ENCODE peak calls at places on chromosomes 13 and 19, in five cellular contexts. A is psoas muscle, V is uterus, T is mesendoderm, H is Peyer's patch. Q is an unnamed sample.

GRCh38 chr13:104111031-104111430 is 1044.8 kb upstream of the SLC10A2 start:
- DNase-seq in H (no peak), A (no peak), V (no peak), T (no peak), Q (no peak)

GRCh38 chr13:33262997-33263396 is 22.6 kb downstream of the STARD13 start:
- DNase-seq in A (no peak), H (no peak), T (no peak), V (no peak), Q (no peak)

GRCh38 chr19:6375411-6376010 is at the start of gene PSPN:
- DNase-seq in T (no peak), A (no peak), V (no peak), H (no peak), Q (no peak)

GRCh38 chr13:45107539-45107938 is 12.8 kb upstream of the GTF2F2 start:
- DNase-seq in A (no peak), T (no peak), V (no peak), H (no peak), Q (no peak)

GRCh38 chr19:17306285-17306714 is 628 bp downstream of the MRPL34 start:
- DNase-seq in H (no peak), T (no peak), V (no peak), A (no peak), Q (no peak)

GRCh38 chr13:84946144-84946543 is 853.1 kb downstream of the SLITRK6 start:
- DNase-seq in T (no peak), V (no peak), H (no peak), A (no peak), Q (no peak)

GRCh38 chr13:30585748-30586262 is 31.9 kb upstream of the USPL1 start:
- DNase-seq in A (no peak), T (no peak), H (no peak), V (no peak), Q (no peak)

GRCh38 chr19:42563352-42564210 is 31.1 kb downstream of the CEACAM8 start:
- DNase-seq in H (no peak), V (no peak), A (no peak), T (peak), Q (no peak)

GRCh38 chr19:4722671-4723464 is 774 bp downstream of the DPP9 start:
- DNase-seq in V (peak), H (peak), A (no peak), T (peak), Q (no peak)

GRCh38 chr19:43708716-43709115 is 7.2 kb upstream of the IRGC start:
- DNase-seq in V (no peak), H (no peak), A (no peak), T (no peak), Q (no peak)

GRCh38 chr19:48490980-48491792 is 20.4 kb downstream of the LMTK3 start:
- DNase-seq in T (peak), A (no peak), H (peak), V (no peak), Q (peak)

GRCh38 chr19:4831351-4832340 is at the start of gene TICAM1:
- DNase-seq in T (no peak), H (peak), V (peak), A (peak), Q (peak)

GRCh38 chr13:23391752-23392151 is 41.8 kb downstream of the SACS start:
- DNase-seq in A (no peak), V (no peak), H (no peak), T (no peak), Q (no peak)

GRCh38 chr13:110907951-110908898 is 6.6 kb downstream of the ANKRD10 start:
- DNase-seq in H (no peak), T (peak), A (no peak), V (no peak), Q (no peak)

GRCh38 chr13:76632388-76633044 is 253.7 kb downstream of the KCTD12 start:
- DNase-seq in V (no peak), A (no peak), T (peak), H (no peak), Q (no peak)

GRCh38 chr19:16016226-16017137 is 59.8 kb upstream of the TPM4 start:
- DNase-seq in T (no peak), A (no peak), H (no peak), V (no peak), Q (peak)

GRCh38 chr13:68888832-68889231 is 1218.8 kb upstream of the ATXN8OS start:
- DNase-seq in H (no peak), T (no peak), V (no peak), A (no peak), Q (no peak)

GRCh38 chr13:39362652-39363390 is 240.2 kb downstream of the LHFPL6 start:
- DNase-seq in H (no peak), T (no peak), A (no peak), V (no peak), Q (no peak)

GRCh38 chr13:23159205-23159586 is 21.6 kb upstream of the SGCG start:
- DNase-seq in A (peak), H (no peak), T (peak), V (no peak), Q (no peak)

GRCh38 chr13:29845440-29846056 is 4.9 kb downstream of the UBL3 start:
- DNase-seq in H (no peak), V (no peak), T (no peak), A (no peak), Q (no peak)

GRCh38 chr13:36817996-36818395 is 1.0 kb upstream of the RFXAP start:
- DNase-seq in H (no peak), V (no peak), T (no peak), A (no peak), Q (no peak)
- H3K4me3 ChIP-seq in H (no peak), V (no peak), T (no peak), A (no peak), Q (no peak)

GRCh38 chr19:28309072-28309471 is 903.9 kb downstream of the UQCRFS1 start:
- DNase-seq in A (no peak), V (no peak), H (no peak), T (no peak), Q (no peak)

GRCh38 chr19:28312269-28312668 is 900.7 kb downstream of the UQCRFS1 start:
- DNase-seq in A (no peak), T (no peak), H (no peak), V (no peak), Q (no peak)

GRCh38 chr19:28314771-28315170 is 898.2 kb downstream of the UQCRFS1 start:
- DNase-seq in V (no peak), H (no peak), T (no peak), A (no peak), Q (no peak)

GRCh38 chr19:28316464-28316863 is 896.5 kb downstream of the UQCRFS1 start:
- DNase-seq in A (no peak), T (no peak), V (no peak), H (no peak), Q (no peak)

DNA sequence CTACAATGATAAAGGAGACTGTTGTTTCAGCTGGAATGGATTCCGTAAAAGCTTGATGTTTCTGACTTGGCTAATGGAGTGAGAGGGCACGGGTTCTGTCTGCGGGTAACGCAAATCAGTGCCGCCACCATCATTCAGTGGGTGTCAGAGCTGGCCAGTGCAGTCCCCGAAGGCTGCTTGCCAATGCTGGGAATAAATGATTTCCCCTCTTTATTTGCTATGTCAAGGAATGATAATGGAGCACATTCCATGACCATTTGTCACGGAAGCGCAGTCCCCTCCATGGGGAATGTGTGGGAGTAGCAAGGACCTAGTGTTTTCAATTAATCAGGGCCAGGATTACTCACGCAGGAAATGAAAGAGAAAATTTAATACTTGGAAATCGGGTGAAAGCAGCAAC is 899.3 kb downstream of the UQCRFS1 start:
- DNase-seq in V (no peak), H (no peak), T (peak), A (peak), Q (no peak)
- H3K4me3 ChIP-seq in V (no peak), H (no peak), T (no peak), A (no peak), Q (no peak)

GRCh38 chr19:29696045-29696682 is 18.9 kb downstream of the C19orf12 start:
- DNase-seq in A (no peak), T (no peak), H (peak), V (no peak), Q (no peak)
- H3K4me3 ChIP-seq in A (no peak), T (no peak), H (no peak), V (no peak), Q (no peak)

GRCh38 chr19:54390942-54391577 is 24.2 kb upstream of the TTYH1 start:
- DNase-seq in A (no peak), T (peak), V (no peak), H (no peak), Q (no peak)
- H3K4me3 ChIP-seq in A (no peak), T (no peak), V (no peak), H (no peak), Q (no peak)

GRCh38 chr19:11905928-11906327 is 18.3 kb downstream of the ZNF69 start:
- DNase-seq in T (no peak), A (no peak), H (no peak), V (no peak), Q (no peak)
- H3K4me3 ChIP-seq in T (peak), A (no peak), H (no peak), V (no peak), Q (no peak)